ENCODE peak calls at places on chromosomes 16 and 17, in nine cellular contexts. Q is NCI-H446; V is brain microvascular endothelial cell; A is endothelial cell; L is stimulated activated CD4-positive, alpha-beta T cell treated with anti-CD3 and anti-CD28 coated beads, Interleukin-12 subunit alpha, Interleukin-12 subunit beta, amount 100 ng/mL, for 48 hours; E is GM13977; J is fibroblast of villous mesenchyme; X is LHCN-M2; U is RPMI7951. O is an unnamed sample.

GRCh38 chr17:80277751-80278671 is 17.4 kb downstream of the RNF213 start:
- DNase-seq in Q (no peak), V (peak; percentile 25), A (peak; percentile 41), L (no peak), E (no peak), J (no peak), X (no peak), U (peak; percentile 44), O (peak; percentile 51)

GRCh38 chr17:35578929-35579448 is 618 bp upstream of the PEX12 start:
- DNase-seq in Q (no peak), V (no peak), A (no peak), L (no peak), E (no peak), J (no peak), X (no peak), U (no peak), O (no peak)

GRCh38 chr16:5056347-5056746 is 9.4 kb downstream of the C16orf89 start:
- DNase-seq in Q (no peak), V (peak; percentile 18), A (peak; percentile 53), L (peak; percentile 27), E (no peak), J (no peak), X (no peak), U (no peak), O (no peak)

GRCh38 chr17:74539281-74539820 is 6.6 kb downstream of the CD300C start:
- DNase-seq in Q (no peak), V (no peak), A (no peak), L (no peak), E (no peak), J (no peak), X (no peak), U (no peak), O (no peak)

GRCh38 chr16:17380613-17381012 is 90.1 kb downstream of the XYLT1 start:
- DNase-seq in Q (no peak), V (no peak), A (no peak), L (no peak), E (no peak), J (no peak), X (no peak), U (peak; percentile 80), O (no peak)

GRCh38 chr17:40615295-40615988 is 32.2 kb downstream of the SMARCE1 start:
- DNase-seq in Q (peak; percentile 2), V (peak; percentile 22), A (peak; percentile 52), L (no peak), E (peak; percentile 77), J (peak; percentile 46), X (peak; percentile 17), U (peak; percentile 47), O (no peak)

GRCh38 chr17:75514299-75515228 is 773 bp downstream of the CASKIN2 start:
- DNase-seq in Q (no peak), V (no peak), A (no peak), L (no peak), E (no peak), J (peak; percentile 23), X (no peak), U (peak; percentile 68), O (no peak)

GRCh38 chr17:44930667-44931066 is 15.4 kb upstream of the GFAP start:
- DNase-seq in Q (no peak), V (no peak), A (no peak), L (no peak), E (no peak), J (no peak), X (no peak), U (no peak), O (no peak)

GRCh38 chr17:58786586-58787295 is 31.1 kb downstream of the PPM1E start:
- DNase-seq in Q (peak; percentile 51), V (peak; percentile 91), A (no peak), L (no peak), E (no peak), J (peak; percentile 75), X (peak; percentile 89), U (peak; percentile 52), O (no peak)

GRCh38 chr17:50950002-50950877 is 84.1 kb upstream of the TOB1 start:
- DNase-seq in Q (peak; percentile 48), V (peak; percentile 89), A (peak; percentile 62), L (peak; percentile 21), E (peak; percentile 77), J (peak; percentile 92), X (peak; percentile 92), U (peak; percentile 84), O (peak; percentile 82)

GRCh38 chr17:34579017-34579946 is at the start of gene TMEM132E:
- DNase-seq in Q (no peak), V (no peak), A (peak; percentile 33), L (no peak), E (peak; percentile 57), J (peak; percentile 10), X (no peak), U (no peak), O (peak; percentile 54)

GRCh38 chr17:38730526-38731379 is 612 bp downstream of the CISD3 start:
- DNase-seq in Q (peak; percentile 61), V (no peak), A (no peak), L (no peak), E (no peak), J (peak; percentile 76), X (peak; percentile 65), U (peak; percentile 71), O (peak; percentile 87)

GRCh38 chr17:65678534-65678933 is 117.1 kb upstream of the AXIN2 start:
- DNase-seq in Q (no peak), V (peak; percentile 41), A (no peak), L (no peak), E (no peak), J (peak; percentile 41), X (peak; percentile 87), U (no peak), O (no peak)

GRCh38 chr16:88072571-88073001 is 121.4 kb downstream of the BANP start:
- DNase-seq in Q (no peak), V (no peak), A (no peak), L (no peak), E (peak; percentile 32), J (no peak), X (no peak), U (no peak), O (no peak)

GRCh38 chr16:24013733-24014645 is 178.2 kb downstream of the PRKCB start:
- DNase-seq in Q (no peak), V (no peak), A (no peak), L (peak; percentile 32), E (peak; percentile 79), J (no peak), X (no peak), U (no peak), O (peak; percentile 20)

GRCh38 chr16:19513377-19514053 is 8.4 kb downstream of the GDE1 start:
- DNase-seq in Q (no peak), V (no peak), A (no peak), L (no peak), E (no peak), J (peak; percentile 84), X (no peak), U (no peak), O (no peak)